ENCODE peak calls at places on chromosomes 13 and 19, in ten cellular contexts. W is CD8-positive, alpha-beta T cell; Q is cardiac muscle cell; D is PC-9; I is esophagus muscularis mucosa; L is colonic mucosa; H is mucosa of descending colon; T is transverse colon; G is ascending aorta; M is pancreas. K is an unnamed sample. For H3K36me3 and H3K4me1, the result is how much of the 10 kb centered on the place peaks cover.

GRCh38 chr19:55600336-55601028 is 394 bp downstream of the ZNF524 start:
- DNase-seq in T (no peak), L (no peak), W (peak), D (no peak), H (peak), I (no peak), M (no peak), G (no peak), Q (no peak), K (no peak)

GRCh38 chr19:58317481-58318072 is 9.2 kb upstream of the ZSCAN22 start:
- DNase-seq in D (no peak), T (no peak), I (no peak), H (no peak), L (no peak), M (no peak), G (no peak), Q (peak), W (no peak), K (no peak)

GRCh38 chr13:39468306-39468705 is 134.7 kb downstream of the LHFPL6 start:
- DNase-seq in L (no peak), M (no peak), D (no peak), Q (no peak), W (no peak), G (no peak), I (no peak), T (no peak), H (no peak), K (no peak)

GRCh38 chr19:48770223-48770622 is 14.9 kb downstream of the FGF21 start:
- DNase-seq in D (peak), H (no peak), I (no peak), Q (peak), G (no peak), L (no peak), W (no peak), M (no peak), T (no peak), K (no peak)

GRCh38 chr19:19081642-19082151 is 17.9 kb downstream of the SLC25A42 start:
- DNase-seq in M (no peak), G (no peak), L (no peak), Q (peak), T (no peak), D (no peak), H (no peak), I (no peak), W (no peak), K (no peak)

GRCh38 chr19:32767951-32768679 is 48.5 kb downstream of the TDRD12 start:
- DNase-seq in T (no peak), D (no peak), L (no peak), W (no peak), I (no peak), Q (no peak), H (no peak), M (no peak), G (no peak), K (no peak)

GRCh38 chr19:32258167-32258566 is 87.2 kb upstream of the ZNF507 start:
- DNase-seq in Q (no peak), W (no peak), H (no peak), T (no peak), D (no peak), L (no peak), I (peak), M (no peak), G (no peak), K (no peak)

GRCh38 chr13:110444226-110444653 is 117.3 kb downstream of the RAB20 start:
- DNase-seq in W (no peak), H (no peak), I (no peak), M (no peak), Q (peak), D (peak), T (no peak), G (no peak), L (no peak), K (no peak)

GRCh38 chr19:12293771-12294307 is 844 bp downstream of the ZNF44 start:
- DNase-seq in Q (peak), D (peak), H (peak), G (peak), L (peak), I (no peak), T (peak), W (peak), M (peak), K (peak)

GRCh38 chr19:53868892-53869804 is 1.5 kb downstream of the MYADM start:
- DNase-seq in I (peak), Q (peak), D (peak), G (peak), T (peak), H (peak), M (peak), L (peak), W (peak), K (peak)
- TF ChIP-seq CTCF in I (peak), Q (peak), D (peak), G (peak), T (peak), H (peak), M (peak), L (no peak), W (no peak), K (peak)

GRCh38 chr19:5927439-5927821 is 13.4 kb downstream of the CAPS start:
- DNase-seq in G (no peak), W (no peak), T (no peak), L (no peak), I (no peak), M (no peak), Q (no peak), H (no peak), D (no peak), K (no peak)
- H3K36me3 ChIP-seq in G (half or more), W (half or more), T (under half), L (under half), I (half or more), M (under half), Q (half or more), H (under half), D (under half), K (half or more)

GRCh38 chr19:4878491-4878968 is 11.1 kb upstream of the PLIN3 start:
- DNase-seq in W (no peak), D (no peak), T (no peak), G (no peak), H (no peak), I (no peak), Q (no peak), L (no peak), M (no peak), K (no peak)

GRCh38 chr19:4879041-4879440 is 11.6 kb upstream of the PLIN3 start:
- DNase-seq in Q (no peak), T (no peak), M (no peak), W (no peak), D (no peak), G (no peak), H (no peak), I (no peak), L (no peak), K (no peak)

GRCh38 chr19:4873930-4874329 is 6.5 kb upstream of the PLIN3 start:
- DNase-seq in G (no peak), T (no peak), I (no peak), Q (no peak), D (no peak), W (no peak), L (no peak), M (no peak), H (no peak), K (no peak)

DNA sequence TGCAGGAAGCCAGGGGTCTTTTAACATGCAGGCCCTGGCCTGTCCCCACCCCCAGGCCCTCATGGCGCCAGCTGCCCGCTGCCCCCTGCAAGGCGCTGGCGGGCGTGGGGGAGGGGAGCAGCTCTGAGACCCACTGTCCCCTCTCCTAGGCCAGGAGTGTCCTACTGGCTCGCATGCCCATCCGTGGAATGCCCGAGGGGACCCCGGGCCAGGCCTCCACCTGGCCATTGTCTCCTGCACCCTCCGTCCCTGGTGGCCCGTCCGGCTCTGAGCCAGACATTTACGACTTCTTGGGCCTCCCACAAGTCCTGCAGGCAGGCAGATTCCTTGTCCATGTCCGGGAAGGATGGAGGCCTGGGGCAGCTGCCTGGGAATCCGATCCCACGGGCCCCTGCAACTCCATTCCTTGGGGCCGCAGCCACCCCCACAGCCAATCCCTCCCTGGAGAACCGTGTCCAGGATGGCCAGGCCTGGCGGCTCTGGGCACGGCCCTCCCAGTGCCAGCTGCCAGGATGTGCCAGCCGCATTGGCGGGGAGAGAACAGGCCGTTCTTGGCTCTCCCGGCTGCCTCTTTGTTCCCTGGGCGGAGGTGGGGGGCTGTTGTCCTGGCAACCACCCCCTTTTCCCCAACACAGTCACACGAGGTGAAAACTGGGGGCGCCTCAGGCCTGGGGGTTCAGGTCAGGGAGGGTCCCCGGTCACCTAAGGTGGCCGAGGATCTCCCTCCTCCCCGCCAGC is 10.5 kb upstream of the PLIN3 start:
- DNase-seq in H (no peak), W (no peak), G (no peak), Q (no peak), I (no peak), D (no peak), T (peak), L (no peak), M (no peak), K (no peak)
- H3K4me1 ChIP-seq in H (under half), W (under half), G (under half), Q (under half), I (under half), D (under half), T (under half), L (under half), M (under half), K (under half)

GRCh38 chr19:37114001-37114400 is 35.8 kb downstream of the ZNF420 start:
- DNase-seq in H (no peak), D (no peak), G (no peak), T (no peak), Q (no peak), M (no peak), I (no peak), L (no peak), W (no peak), K (no peak)
- TF ChIP-seq CTCF in H (no peak), D (peak), G (no peak), T (no peak), Q (no peak), M (no peak), I (no peak), L (no peak), W (no peak), K (no peak)

GRCh38 chr19:2235026-2235395 is 1.1 kb downstream of the PLEKHJ1 start:
- DNase-seq in Q (no peak), L (peak), M (no peak), T (no peak), D (peak), I (no peak), W (no peak), G (no peak), H (no peak), K (no peak)
- H3K36me3 ChIP-seq in Q (under half), L (under half), M (under half), T (under half), D (under half), I (under half), W (under half), G (under half), H (under half), K (under half)

GRCh38 chr13:51050021-51050886 is 60.8 kb downstream of the C13orf42 start:
- DNase-seq in G (no peak), T (no peak), W (no peak), Q (no peak), H (no peak), D (no peak), L (no peak), M (no peak), I (peak), K (no peak)

GRCh38 chr13:51045450-51045849 is 65.6 kb downstream of the C13orf42 start:
- DNase-seq in W (no peak), G (no peak), M (no peak), L (no peak), H (no peak), D (no peak), Q (no peak), I (peak), T (no peak), K (no peak)

GRCh38 chr13:51047434-51048165 is 63.5 kb downstream of the C13orf42 start:
- DNase-seq in Q (no peak), T (no peak), I (peak), G (no peak), M (no peak), H (no peak), L (no peak), D (no peak), W (no peak), K (no peak)

GRCh38 chr13:51044023-51044665 is 66.9 kb downstream of the C13orf42 start:
- DNase-seq in I (peak), M (no peak), H (no peak), W (no peak), L (no peak), Q (no peak), D (no peak), T (no peak), G (no peak), K (no peak)

GRCh38 chr13:51048166-51048461 is 63.0 kb downstream of the C13orf42 start:
- DNase-seq in L (no peak), M (no peak), D (no peak), W (no peak), Q (no peak), I (no peak), T (no peak), G (no peak), H (no peak), K (no peak)
- H3K4me1 ChIP-seq in L (under half), M (under half), D (under half), W (under half), Q (under half), I (under half), T (under half), G (under half), H (under half), K (under half)

DNA sequence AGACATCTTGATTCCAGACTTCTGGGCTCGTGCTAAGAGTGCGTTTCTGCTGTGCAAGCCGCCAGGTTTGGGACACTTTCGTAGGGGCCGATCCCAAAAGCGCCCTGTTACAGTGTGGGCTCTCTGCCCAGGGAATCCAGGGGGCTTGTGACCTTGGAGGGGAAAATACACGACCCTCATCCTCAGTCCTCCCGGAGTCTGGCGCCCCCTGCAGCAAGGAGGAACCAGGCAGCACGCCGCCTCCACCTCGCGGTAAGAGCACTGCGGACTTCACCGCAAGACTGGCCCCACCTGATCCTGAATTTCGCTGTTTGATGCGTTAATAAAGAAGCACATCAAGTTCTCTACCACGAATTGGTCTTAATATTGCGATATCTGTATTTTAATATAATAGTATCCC is 5.2 kb downstream of the POLRMT start:
- DNase-seq in D (no peak), W (no peak), T (no peak), G (no peak), L (no peak), I (no peak), Q (no peak), H (no peak), M (no peak), K (no peak)
- TF ChIP-seq CTCF in D (peak), W (no peak), T (no peak), G (no peak), L (no peak), I (peak), Q (peak), H (no peak), M (no peak), K (no peak)

GRCh38 chr19:16623576-16623975 is 4.4 kb downstream of the MED26 start:
- DNase-seq in I (no peak), W (no peak), L (no peak), T (no peak), H (no peak), D (no peak), M (no peak), G (no peak), Q (no peak), K (no peak)
- H3K36me3 ChIP-seq in I (under half), W (under half), L (under half), T (under half), H (under half), D (under half), M (under half), G (under half), Q (under half), K (under half)

K was measured in upper lobe of left lung.